ENCODE peak calls at places on chromosomes 5 and 9, in ten cellular contexts. One of them, this sample, is unnamed.

GRCh38 chr5:113053614-113054013 is 77.0 kb downstream of the DCP2 start:
- DNase-seq in activated T-cell treated with anti-CD3 and anti-CD28 coated beads, Interleukin-2, amount 50 U/mL, for 24 hours: no peak
- DNase-seq in NCI-H774: no peak
- DNase-seq in activated CD4-positive, alpha-beta T cell treated with anti-CD3 and anti-CD28 coated beads for 4 hours: no peak
- DNase-seq in memory B cell: no peak
- DNase-seq in stimulated activated CD4-positive, alpha-beta T cell treated with anti-CD3 and anti-CD28 coated beads, Interleukin-2, amount 100 ng/mL, for 48 hours: no peak
- DNase-seq in OCI-M1: no peak
- DNase-seq in AG10803: no peak
- DNase-seq in activated gamma-delta T cell treated with Interleukin-2 at 50 U/mL for 16 hours: no peak
- DNase-seq in iris pigment epithelial cell: peak
- DNase-seq in this sample: no peak

GRCh38 chr5:72523960-72524582 is 16.9 kb upstream of the ZNF366 start:
- DNase-seq in iris pigment epithelial cell: peak
- DNase-seq in stimulated activated CD4-positive, alpha-beta T cell treated with anti-CD3 and anti-CD28 coated beads, Interleukin-2, amount 100 ng/mL, for 48 hours: no peak
- DNase-seq in NCI-H774: no peak
- DNase-seq in activated T-cell treated with anti-CD3 and anti-CD28 coated beads, Interleukin-2, amount 50 U/mL, for 24 hours: no peak
- DNase-seq in AG10803: peak
- DNase-seq in activated gamma-delta T cell treated with Interleukin-2 at 50 U/mL for 16 hours: no peak
- DNase-seq in OCI-M1: peak
- DNase-seq in activated CD4-positive, alpha-beta T cell treated with anti-CD3 and anti-CD28 coated beads for 4 hours: no peak
- DNase-seq in memory B cell: no peak
- DNase-seq in this sample: peak

GRCh38 chr5:5371005-5371404 is 51.5 kb upstream of the ICE1 start:
- DNase-seq in activated CD4-positive, alpha-beta T cell treated with anti-CD3 and anti-CD28 coated beads for 4 hours: no peak
- DNase-seq in iris pigment epithelial cell: no peak
- DNase-seq in AG10803: no peak
- DNase-seq in memory B cell: no peak
- DNase-seq in stimulated activated CD4-positive, alpha-beta T cell treated with anti-CD3 and anti-CD28 coated beads, Interleukin-2, amount 100 ng/mL, for 48 hours: no peak
- DNase-seq in activated T-cell treated with anti-CD3 and anti-CD28 coated beads, Interleukin-2, amount 50 U/mL, for 24 hours: no peak
- DNase-seq in OCI-M1: no peak
- DNase-seq in activated gamma-delta T cell treated with Interleukin-2 at 50 U/mL for 16 hours: no peak
- DNase-seq in NCI-H774: no peak
- DNase-seq in this sample: no peak

GRCh38 chr5:179408646-179409045 is 63.4 kb upstream of the ADAMTS2 start:
- DNase-seq in stimulated activated CD4-positive, alpha-beta T cell treated with anti-CD3 and anti-CD28 coated beads, Interleukin-2, amount 100 ng/mL, for 48 hours: no peak
- DNase-seq in OCI-M1: no peak
- DNase-seq in iris pigment epithelial cell: no peak
- DNase-seq in activated gamma-delta T cell treated with Interleukin-2 at 50 U/mL for 16 hours: no peak
- DNase-seq in activated CD4-positive, alpha-beta T cell treated with anti-CD3 and anti-CD28 coated beads for 4 hours: no peak
- DNase-seq in activated T-cell treated with anti-CD3 and anti-CD28 coated beads, Interleukin-2, amount 50 U/mL, for 24 hours: no peak
- DNase-seq in AG10803: no peak
- DNase-seq in memory B cell: no peak
- DNase-seq in NCI-H774: no peak
- DNase-seq in this sample: no peak

GRCh38 chr5:173051746-173052145 is 4.4 kb upstream of the CREBRF start:
- DNase-seq in activated CD4-positive, alpha-beta T cell treated with anti-CD3 and anti-CD28 coated beads for 4 hours: no peak
- DNase-seq in NCI-H774: no peak
- DNase-seq in AG10803: peak
- DNase-seq in OCI-M1: no peak
- DNase-seq in iris pigment epithelial cell: peak
- DNase-seq in activated T-cell treated with anti-CD3 and anti-CD28 coated beads, Interleukin-2, amount 50 U/mL, for 24 hours: no peak
- DNase-seq in stimulated activated CD4-positive, alpha-beta T cell treated with anti-CD3 and anti-CD28 coated beads, Interleukin-2, amount 100 ng/mL, for 48 hours: no peak
- DNase-seq in activated gamma-delta T cell treated with Interleukin-2 at 50 U/mL for 16 hours: no peak
- DNase-seq in memory B cell: no peak
- DNase-seq in this sample: no peak

GRCh38 chr5:166178681-166179080 is 2112.8 kb upstream of the WWC1 start:
- DNase-seq in AG10803: no peak
- DNase-seq in OCI-M1: no peak
- DNase-seq in memory B cell: no peak
- DNase-seq in activated gamma-delta T cell treated with Interleukin-2 at 50 U/mL for 16 hours: no peak
- DNase-seq in iris pigment epithelial cell: no peak
- DNase-seq in stimulated activated CD4-positive, alpha-beta T cell treated with anti-CD3 and anti-CD28 coated beads, Interleukin-2, amount 100 ng/mL, for 48 hours: no peak
- DNase-seq in NCI-H774: no peak
- DNase-seq in activated CD4-positive, alpha-beta T cell treated with anti-CD3 and anti-CD28 coated beads for 4 hours: no peak
- DNase-seq in activated T-cell treated with anti-CD3 and anti-CD28 coated beads, Interleukin-2, amount 50 U/mL, for 24 hours: no peak
- DNase-seq in this sample: no peak

GRCh38 chr9:127177221-127177620 is 54.8 kb upstream of the ANGPTL2 start:
- DNase-seq in activated T-cell treated with anti-CD3 and anti-CD28 coated beads, Interleukin-2, amount 50 U/mL, for 24 hours: no peak
- DNase-seq in AG10803: no peak
- DNase-seq in activated gamma-delta T cell treated with Interleukin-2 at 50 U/mL for 16 hours: no peak
- DNase-seq in iris pigment epithelial cell: no peak
- DNase-seq in stimulated activated CD4-positive, alpha-beta T cell treated with anti-CD3 and anti-CD28 coated beads, Interleukin-2, amount 100 ng/mL, for 48 hours: no peak
- DNase-seq in NCI-H774: no peak
- DNase-seq in OCI-M1: no peak
- DNase-seq in activated CD4-positive, alpha-beta T cell treated with anti-CD3 and anti-CD28 coated beads for 4 hours: no peak
- DNase-seq in memory B cell: no peak
- DNase-seq in this sample: no peak

GRCh38 chr5:53694520-53695022 is 134.1 kb downstream of the NDUFS4 start:
- DNase-seq in stimulated activated CD4-positive, alpha-beta T cell treated with anti-CD3 and anti-CD28 coated beads, Interleukin-2, amount 100 ng/mL, for 48 hours: no peak
- DNase-seq in activated CD4-positive, alpha-beta T cell treated with anti-CD3 and anti-CD28 coated beads for 4 hours: no peak
- DNase-seq in memory B cell: no peak
- DNase-seq in iris pigment epithelial cell: no peak
- DNase-seq in activated T-cell treated with anti-CD3 and anti-CD28 coated beads, Interleukin-2, amount 50 U/mL, for 24 hours: no peak
- DNase-seq in AG10803: no peak
- DNase-seq in NCI-H774: no peak
- DNase-seq in OCI-M1: peak
- DNase-seq in activated gamma-delta T cell treated with Interleukin-2 at 50 U/mL for 16 hours: no peak
- DNase-seq in this sample: no peak

GRCh38 chr5:159878988-159879471 is 37.3 kb upstream of the ADRA1B start:
- DNase-seq in OCI-M1: peak
- DNase-seq in AG10803: peak
- DNase-seq in NCI-H774: no peak
- DNase-seq in activated T-cell treated with anti-CD3 and anti-CD28 coated beads, Interleukin-2, amount 50 U/mL, for 24 hours: no peak
- DNase-seq in iris pigment epithelial cell: peak
- DNase-seq in memory B cell: no peak
- DNase-seq in activated gamma-delta T cell treated with Interleukin-2 at 50 U/mL for 16 hours: no peak
- DNase-seq in stimulated activated CD4-positive, alpha-beta T cell treated with anti-CD3 and anti-CD28 coated beads, Interleukin-2, amount 100 ng/mL, for 48 hours: no peak
- DNase-seq in activated CD4-positive, alpha-beta T cell treated with anti-CD3 and anti-CD28 coated beads for 4 hours: no peak
- DNase-seq in this sample: peak

GRCh38 chr9:107929439-107929838 is 439.9 kb upstream of the KLF4 start:
- DNase-seq in iris pigment epithelial cell: peak
- DNase-seq in memory B cell: no peak
- DNase-seq in OCI-M1: peak
- DNase-seq in activated CD4-positive, alpha-beta T cell treated with anti-CD3 and anti-CD28 coated beads for 4 hours: no peak
- DNase-seq in NCI-H774: no peak
- DNase-seq in activated T-cell treated with anti-CD3 and anti-CD28 coated beads, Interleukin-2, amount 50 U/mL, for 24 hours: no peak
- DNase-seq in activated gamma-delta T cell treated with Interleukin-2 at 50 U/mL for 16 hours: no peak
- DNase-seq in AG10803: peak
- DNase-seq in stimulated activated CD4-positive, alpha-beta T cell treated with anti-CD3 and anti-CD28 coated beads, Interleukin-2, amount 100 ng/mL, for 48 hours: no peak
- DNase-seq in this sample: peak

GRCh38 chr9:86246752-86247161 is 12.7 kb downstream of the C9orf153 start:
- DNase-seq in stimulated activated CD4-positive, alpha-beta T cell treated with anti-CD3 and anti-CD28 coated beads, Interleukin-2, amount 100 ng/mL, for 48 hours: no peak
- DNase-seq in OCI-M1: no peak
- DNase-seq in activated T-cell treated with anti-CD3 and anti-CD28 coated beads, Interleukin-2, amount 50 U/mL, for 24 hours: no peak
- DNase-seq in iris pigment epithelial cell: no peak
- DNase-seq in memory B cell: no peak
- DNase-seq in activated gamma-delta T cell treated with Interleukin-2 at 50 U/mL for 16 hours: no peak
- DNase-seq in NCI-H774: no peak
- DNase-seq in activated CD4-positive, alpha-beta T cell treated with anti-CD3 and anti-CD28 coated beads for 4 hours: no peak
- DNase-seq in AG10803: peak
- DNase-seq in this sample: no peak

GRCh38 chr5:102794677-102795331 is 39.7 kb downstream of the PAM start:
- DNase-seq in NCI-H774: peak
- DNase-seq in stimulated activated CD4-positive, alpha-beta T cell treated with anti-CD3 and anti-CD28 coated beads, Interleukin-2, amount 100 ng/mL, for 48 hours: no peak
- DNase-seq in activated gamma-delta T cell treated with Interleukin-2 at 50 U/mL for 16 hours: no peak
- DNase-seq in activated T-cell treated with anti-CD3 and anti-CD28 coated beads, Interleukin-2, amount 50 U/mL, for 24 hours: no peak
- DNase-seq in iris pigment epithelial cell: no peak
- DNase-seq in AG10803: no peak
- DNase-seq in OCI-M1: no peak
- DNase-seq in activated CD4-positive, alpha-beta T cell treated with anti-CD3 and anti-CD28 coated beads for 4 hours: no peak
- DNase-seq in memory B cell: no peak
- DNase-seq in this sample: peak